ENCODE peak calls at places on chromosome 19, in six cellular contexts. L is psoas muscle, M is AG04450, Q is GM10248, R is cardiac fibroblast, W is neural crest cell. K is an unnamed sample.

GRCh38 chr19:1489463-1489971 is 633 bp downstream of the PCSK4 start:
- DNase-seq in L (peak; percentile 18), M (no peak), Q (no peak), R (no peak), W (no peak), K (no peak)

GRCh38 chr19:36775768-36776167 is 3.2 kb upstream of the ZNF850 start:
- DNase-seq in L (no peak), M (no peak), Q (no peak), R (peak; percentile 19), W (no peak), K (no peak)

GRCh38 chr19:42132851-42133528 is 744 bp upstream of the POU2F2 start:
- DNase-seq in L (peak; percentile 68), M (no peak), Q (peak; percentile 91), R (peak; percentile 51), W (peak; percentile 76), K (peak; percentile 81)

GRCh38 chr19:4007836-4008539 is 452 bp downstream of the PIAS4 start:
- DNase-seq in L (no peak), M (no peak), Q (no peak), R (no peak), W (no peak), K (no peak)

GRCh38 chr19:44620667-44621066 is 7.3 kb downstream of the IGSF23 start:
- DNase-seq in L (no peak), M (no peak), Q (no peak), R (no peak), W (no peak), K (no peak)

GRCh38 chr19:50016225-50016807 is 8.9 kb downstream of the VRK3 start:
- DNase-seq in L (no peak), M (no peak), Q (no peak), R (no peak), W (no peak), K (no peak)

GRCh38 chr19:18863843-18864362 is 32.1 kb downstream of the CERS1 start:
- DNase-seq in L (peak; percentile 11), M (no peak), Q (no peak), R (no peak), W (no peak), K (no peak)

GRCh38 chr19:4100647-4101495 is 23.1 kb downstream of the MAP2K2 start:
- DNase-seq in L (no peak), M (no peak), Q (no peak), R (no peak), W (no peak), K (no peak)

GRCh38 chr19:45152504-45153338 is 8.1 kb downstream of the NKPD1 start:
- DNase-seq in L (peak; percentile 45), M (no peak), Q (peak; percentile 60), R (peak; percentile 54), W (no peak), K (no peak)

GRCh38 chr19:9461938-9462337 is 26.6 kb upstream of the ZNF266 start:
- DNase-seq in L (no peak), M (no peak), Q (no peak), R (no peak), W (no peak), K (no peak)

GRCh38 chr19:38710928-38711725 is 33.1 kb downstream of the CAPN12 start:
- DNase-seq in L (peak; percentile 60), M (no peak), Q (no peak), R (peak; percentile 73), W (no peak), K (no peak)

GRCh38 chr19:23563326-23563725 is 123.7 kb downstream of the ZNF675 start:
- DNase-seq in L (no peak), M (no peak), Q (no peak), R (no peak), W (no peak), K (no peak)

GRCh38 chr19:5232798-5233505 is 107.7 kb downstream of the PTPRS start:
- DNase-seq in L (no peak), M (no peak), Q (no peak), R (peak; percentile 5), W (no peak), K (no peak)

GRCh38 chr19:48396871-48397176 is 3.4 kb downstream of the GRIN2D start:
- DNase-seq in L (no peak), M (no peak), Q (no peak), R (no peak), W (no peak), K (no peak)

GRCh38 chr19:2627319-2627829 is 75.1 kb downstream of the GNG7 start:
- DNase-seq in L (peak; percentile 87), M (peak; percentile 90), Q (peak; percentile 39), R (peak; percentile 99), W (no peak), K (no peak)

GRCh38 chr19:27794444-27795042 is 1418.4 kb downstream of the UQCRFS1 start:
- DNase-seq in L (no peak), M (no peak), Q (peak; percentile 26), R (peak; percentile 50), W (no peak), K (peak; percentile 39)

GRCh38 chr19:33436360-33437345 is 63.1 kb downstream of the CEBPG start:
- DNase-seq in L (no peak), M (no peak), Q (no peak), R (no peak), W (no peak), K (no peak)

GRCh38 chr19:43599635-43600295 is 3.4 kb downstream of the ZNF576 start:
- DNase-seq in L (no peak), M (no peak), Q (no peak), R (no peak), W (no peak), K (no peak)

GRCh38 chr19:36140289-36141038 is 598 bp downstream of the CAPNS1 start:
- DNase-seq in L (peak; percentile 35), M (no peak), Q (peak; percentile 77), R (peak; percentile 60), W (peak; percentile 33), K (peak; percentile 39)

GRCh38 chr19:17972230-17972629 is 5.3 kb downstream of the KCNN1 start:
- DNase-seq in L (no peak), M (no peak), Q (no peak), R (no peak), W (no peak), K (no peak)

DNA sequence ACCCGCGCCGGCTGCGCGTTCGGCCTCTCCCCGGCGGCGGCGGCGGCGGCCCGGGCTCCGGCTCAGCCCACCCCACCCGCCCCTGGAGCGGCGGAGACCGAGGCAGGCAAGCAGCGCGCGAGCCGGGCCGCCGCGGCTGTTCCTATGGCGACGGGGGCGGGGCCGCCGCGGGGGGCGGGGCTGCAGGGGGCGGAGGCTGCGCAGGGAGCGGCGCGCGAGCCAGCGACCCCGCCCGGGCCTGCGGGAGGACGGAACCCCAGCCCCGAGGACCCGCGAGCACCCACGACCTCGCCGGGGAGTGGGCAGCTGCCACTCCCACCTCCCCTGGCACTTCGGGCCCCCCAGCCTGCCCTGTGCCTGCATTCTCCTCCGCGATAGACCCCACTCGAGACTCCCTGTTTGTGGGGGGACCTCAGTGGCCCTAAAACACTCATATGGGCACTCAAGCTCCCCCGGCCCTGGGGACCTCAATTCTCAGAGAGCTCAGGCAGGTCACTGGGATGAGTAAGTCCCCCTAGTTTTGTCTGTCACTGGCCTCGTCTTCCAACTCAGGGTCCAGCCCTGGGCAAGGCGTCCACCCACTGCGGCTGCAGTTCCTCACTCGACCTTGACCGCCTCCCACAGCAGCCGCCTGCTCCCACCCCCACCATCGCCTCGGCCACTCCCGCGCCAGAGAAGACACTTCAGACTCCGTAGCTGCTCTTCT is at the start of gene CTXN1:
- DNase-seq in L (peak; percentile 71), M (no peak), Q (peak; percentile 90), R (peak; percentile 44), W (peak; percentile 78), K (peak; percentile 85)
- TF ChIP-seq CTCF in L (no peak), M (peak; percentile 7), Q (no peak), R (no peak), W (peak; percentile 42), K (no peak)

GRCh38 chr19:54159352-54160181 is at the start of gene LENG1:
- DNase-seq in L (peak; percentile 99), M (peak; percentile 100), Q (peak; percentile 98), R (peak; percentile 100), W (peak; percentile 91), K (peak; percentile 94)

GRCh38 chr19:54162241-54162805 is 2.8 kb upstream of the LENG1 start:
- DNase-seq in L (peak; percentile 86), M (no peak), Q (peak; percentile 87), R (peak; percentile 76), W (peak; percentile 45), K (peak; percentile 76)

GRCh38 chr19:54160948-54161347 is 1.4 kb upstream of the LENG1 start:
- DNase-seq in L (no peak), M (no peak), Q (no peak), R (no peak), W (no peak), K (no peak)

GRCh38 chr19:54158812-54159351 is 639 bp downstream of the LENG1 start:
- DNase-seq in L (no peak), M (no peak), Q (no peak), R (no peak), W (no peak), K (no peak)

GRCh38 chr19:54160182-54160811 is 776 bp upstream of the LENG1 start:
- DNase-seq in L (no peak), M (no peak), Q (no peak), R (peak; percentile 45), W (no peak), K (no peak)
- TF ChIP-seq CTCF in L (no peak), M (no peak), Q (no peak), R (no peak), W (no peak), K (no peak)

GRCh38 chr19:31555634-31556215 is 206.5 kb upstream of the TSHZ3 start:
- DNase-seq in L (no peak), M (no peak), Q (no peak), R (no peak), W (no peak), K (peak; percentile 7)
- TF ChIP-seq CTCF in L (no peak), M (no peak), Q (no peak), R (no peak), W (no peak), K (no peak)

DNA sequence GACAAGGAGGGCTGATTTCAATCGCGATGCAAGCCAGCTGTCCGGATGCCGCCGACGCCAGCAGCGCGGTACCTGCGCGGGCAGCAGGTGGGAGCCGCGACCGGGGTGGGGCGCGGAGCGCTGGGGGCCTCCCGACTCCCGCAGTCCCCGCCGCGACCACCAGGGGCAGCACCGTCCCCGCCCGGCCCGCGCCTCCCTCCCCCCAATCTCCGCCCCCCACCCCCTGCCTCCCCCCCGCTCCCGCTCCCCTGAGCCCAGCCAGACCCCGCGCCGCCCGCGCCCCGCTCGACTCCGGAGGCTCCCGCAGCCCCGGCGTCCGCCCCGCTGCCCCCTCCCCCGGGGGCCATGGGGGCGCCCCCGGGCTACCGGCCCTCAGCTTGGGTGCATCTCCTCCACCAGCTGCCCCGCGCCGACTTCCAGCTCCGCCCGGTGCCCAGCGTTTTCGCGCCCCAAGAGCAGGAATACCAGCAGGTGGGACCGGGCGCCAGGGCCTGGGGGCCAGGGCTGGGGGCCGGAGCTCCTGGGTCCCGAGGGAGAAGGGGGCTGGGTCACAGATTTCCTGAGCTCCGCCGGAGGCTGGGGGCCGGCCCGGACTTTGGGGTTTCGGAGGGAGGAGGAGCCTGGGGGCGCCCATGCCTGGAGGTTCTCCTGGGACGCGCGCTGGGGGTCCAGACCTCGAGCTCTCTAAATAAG is at the start of gene TTYH1:
- DNase-seq in L (no peak), M (no peak), Q (peak; percentile 68), R (no peak), W (peak; percentile 77), K (peak; percentile 44)
- TF ChIP-seq CTCF in L (peak; percentile 14), M (no peak), Q (no peak), R (no peak), W (peak; percentile 71), K (peak; percentile 90)

GRCh38 chr19:15418588-15419412 is at the start of gene AKAP8L:
- DNase-seq in L (peak; percentile 98), M (peak; percentile 99), Q (peak; percentile 100), R (peak; percentile 100), W (peak; percentile 97), K (peak; percentile 94)
- TF ChIP-seq CTCF in L (peak; percentile 39), M (peak; percentile 74), Q (peak; percentile 85), R (peak; percentile 80), W (peak; percentile 81), K (peak; percentile 56)